ENCODE peak calls at places on chromosomes 3 and 15, in eight cellular contexts. T, N, A, Y, G, Q, W and P are unnamed samples. For H3K4me1, the result is how much of the 10 kb centered on the place peaks cover.

GRCh38 chr3:100402150-100402706 is 889 bp downstream of the LNP1 start:
- DNase-seq in W (peak), N (no peak), G (no peak), Y (no peak), T (no peak), A (no peak), Q (no peak), P (no peak)

GRCh38 chr3:50248387-50248786 is 12.4 kb downstream of the GNAI2 start:
- DNase-seq in A (peak), N (no peak), G (no peak), W (no peak), T (no peak), Y (no peak), Q (peak), P (no peak)

GRCh38 chr15:74829991-74830390 is 3.6 kb downstream of the CPLX3 start:
- DNase-seq in G (no peak), T (no peak), A (no peak), N (no peak), Y (no peak), W (no peak), Q (no peak), P (no peak)

GRCh38 chr3:50430950-50431435 is 71.7 kb upstream of the TMEM115 start:
- DNase-seq in T (no peak), A (no peak), Y (no peak), N (no peak), W (no peak), G (no peak), Q (no peak), P (no peak)

GRCh38 chr3:135982922-135983581 is 17.5 kb downstream of the PPP2R3A start:
- DNase-seq in Q (no peak), N (no peak), G (no peak), T (no peak), A (no peak), W (peak), Y (no peak), P (no peak)

GRCh38 chr15:70717237-70717793 is 46.0 kb downstream of the UACA start:
- DNase-seq in T (no peak), A (no peak), Q (no peak), N (no peak), G (no peak), W (peak), Y (no peak), P (peak)

GRCh38 chr15:33194237-33194636 is 277 bp downstream of the FMN1 start:
- DNase-seq in G (no peak), A (peak), Q (no peak), N (no peak), W (no peak), Y (no peak), T (peak), P (no peak)

GRCh38 chr3:45123030-45123429 is 23.1 kb downstream of the CDCP1 start:
- DNase-seq in N (no peak), Q (no peak), Y (no peak), G (peak), T (no peak), A (no peak), W (peak), P (no peak)

GRCh38 chr3:193822492-193823220 is 229.6 kb downstream of the OPA1 start:
- DNase-seq in W (no peak), G (no peak), Y (no peak), Q (no peak), N (no peak), A (no peak), T (no peak), P (no peak)

GRCh38 chr3:168047190-168047795 is 48.4 kb downstream of the GOLIM4 start:
- DNase-seq in G (peak), Q (no peak), W (peak), A (no peak), Y (peak), N (no peak), T (peak), P (peak)

GRCh38 chr3:18066899-18067582 is 324.6 kb upstream of the TBC1D5 start:
- DNase-seq in G (no peak), Y (no peak), A (no peak), T (no peak), N (no peak), Q (no peak), W (no peak), P (no peak)

GRCh38 chr3:170713648-170714047 is 127.8 kb upstream of the SLC7A14 start:
- DNase-seq in N (no peak), T (no peak), A (no peak), G (no peak), Q (no peak), Y (no peak), W (no peak), P (no peak)

GRCh38 chr3:13143381-13144004 is 70.3 kb upstream of the IQSEC1 start:
- DNase-seq in G (no peak), Q (peak), T (peak), Y (no peak), N (no peak), A (peak), W (no peak), P (no peak)

GRCh38 chr3:4358273-4358672 is 55.1 kb downstream of the SETMAR start:
- DNase-seq in T (no peak), W (peak), A (no peak), Y (no peak), G (no peak), Q (no peak), N (no peak), P (no peak)

GRCh38 chr3:194301730-194302129 is 49.4 kb downstream of the CPN2 start:
- DNase-seq in Q (no peak), A (no peak), T (no peak), G (no peak), W (no peak), N (no peak), Y (no peak), P (no peak)

GRCh38 chr3:13648060-13648743 is 99.3 kb downstream of the FBLN2 start:
- DNase-seq in A (peak), W (peak), Q (peak), Y (peak), N (peak), T (peak), G (peak), P (peak)

GRCh38 chr3:14605070-14605469 is 46.5 kb upstream of the CCDC174 start:
- DNase-seq in W (peak), N (no peak), A (no peak), Y (no peak), Q (no peak), G (no peak), T (no peak), P (no peak)

GRCh38 chr3:24502690-24503089 is 8.0 kb upstream of the THRB start:
- DNase-seq in G (no peak), W (no peak), T (peak), Q (no peak), A (no peak), Y (no peak), N (no peak), P (no peak)

GRCh38 chr15:62569460-62570404 is 404.6 kb upstream of the C2CD4B start:
- DNase-seq in A (no peak), Y (peak), Q (peak), G (peak), W (peak), T (no peak), N (peak), P (peak)

GRCh38 chr3:194325424-194326165 is 25.5 kb downstream of the CPN2 start:
- DNase-seq in T (no peak), Q (no peak), W (no peak), Y (no peak), N (no peak), A (no peak), G (no peak), P (no peak)

GRCh38 chr3:9098716-9099675 is 135.7 kb upstream of the RAD18 start:
- DNase-seq in A (no peak), N (no peak), T (no peak), G (no peak), Q (no peak), Y (peak), W (no peak), P (peak)

GRCh38 chr15:48176097-48176496 is 2.0 kb downstream of the MYEF2 start:
- DNase-seq in W (peak), A (no peak), G (no peak), Y (no peak), Q (no peak), N (no peak), T (no peak), P (no peak)

GRCh38 chr15:77546870-77547269 is 85.8 kb downstream of the LINGO1 start:
- DNase-seq in G (no peak), Y (no peak), W (no peak), N (no peak), Q (no peak), A (no peak), T (no peak), P (no peak)

GRCh38 chr3:126459111-126459762 is 16.5 kb downstream of the ZXDC start:
- DNase-seq in T (no peak), W (no peak), A (peak), G (no peak), N (no peak), Q (no peak), Y (peak), P (no peak)

GRCh38 chr3:170475091-170475705 is 56.5 kb downstream of the CLDN11 start:
- DNase-seq in Q (no peak), G (no peak), T (no peak), Y (no peak), A (no peak), N (no peak), W (peak), P (no peak)

GRCh38 chr15:51878446-51879386 is 49.3 kb downstream of the TMOD3 start:
- DNase-seq in W (peak), G (no peak), N (no peak), Q (no peak), A (no peak), T (peak), Y (no peak), P (no peak)

GRCh38 chr3:1775321-1775720 is 323.3 kb upstream of the CNTN4 start:
- DNase-seq in Y (no peak), T (no peak), N (no peak), Q (no peak), G (no peak), A (no peak), W (no peak), P (no peak)

GRCh38 chr15:70348581-70349344 is 251.0 kb upstream of the TLE3 start:
- DNase-seq in Y (peak), T (no peak), Q (peak), A (no peak), N (peak), G (no peak), W (no peak), P (peak)

GRCh38 chr3:18440053-18440768 is 15.1 kb upstream of the SATB1 start:
- DNase-seq in Q (no peak), W (peak), T (no peak), A (no peak), Y (no peak), G (no peak), N (no peak), P (no peak)

GRCh38 chr3:160735801-160736200 is 20.2 kb upstream of the PPM1L start:
- DNase-seq in T (no peak), N (no peak), G (no peak), W (no peak), A (no peak), Q (no peak), Y (no peak), P (no peak)

GRCh38 chr3:196207833-196208607 is 3.2 kb downstream of the ZDHHC19 start:
- DNase-seq in T (peak), Y (peak), N (peak), W (no peak), Q (peak), G (peak), A (peak), P (no peak)

GRCh38 chr15:89858661-89859458 is 34.9 kb downstream of the AP3S2 start:
- DNase-seq in A (no peak), T (no peak), W (no peak), G (no peak), Q (no peak), N (no peak), Y (no peak), P (no peak)
- H3K4me1 ChIP-seq in A (under half), T (under half), W (under half), G (under half), Q (half or more), N (under half), Y (under half), P (under half)

DNA sequence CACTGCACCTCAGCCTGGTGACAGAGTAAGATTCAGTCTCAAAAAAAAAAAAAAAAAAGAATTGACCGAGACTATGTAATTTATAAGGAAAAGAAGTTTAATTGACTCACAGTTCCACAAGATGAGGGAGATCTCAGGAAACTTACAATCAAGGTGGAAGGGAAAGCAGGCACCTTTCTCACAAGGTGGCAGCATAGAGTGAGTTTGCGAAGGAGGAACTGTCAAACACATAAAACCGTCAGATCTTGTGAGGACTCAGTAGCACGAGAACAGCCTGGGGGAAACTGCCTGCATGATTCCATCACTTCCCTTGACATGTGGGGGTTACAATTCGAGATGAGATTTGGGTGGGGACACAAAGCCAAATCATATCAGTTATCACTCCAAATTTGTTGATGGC is 380.9 kb downstream of the EDEM1 start:
- DNase-seq in Y (no peak), A (no peak), Q (peak), G (no peak), T (no peak), W (no peak), N (no peak), P (no peak)
- TF ChIP-seq CTCF in Y (no peak), A (no peak), Q (peak), G (peak), T (peak), W (no peak), N (no peak), P (no peak)

DNA sequence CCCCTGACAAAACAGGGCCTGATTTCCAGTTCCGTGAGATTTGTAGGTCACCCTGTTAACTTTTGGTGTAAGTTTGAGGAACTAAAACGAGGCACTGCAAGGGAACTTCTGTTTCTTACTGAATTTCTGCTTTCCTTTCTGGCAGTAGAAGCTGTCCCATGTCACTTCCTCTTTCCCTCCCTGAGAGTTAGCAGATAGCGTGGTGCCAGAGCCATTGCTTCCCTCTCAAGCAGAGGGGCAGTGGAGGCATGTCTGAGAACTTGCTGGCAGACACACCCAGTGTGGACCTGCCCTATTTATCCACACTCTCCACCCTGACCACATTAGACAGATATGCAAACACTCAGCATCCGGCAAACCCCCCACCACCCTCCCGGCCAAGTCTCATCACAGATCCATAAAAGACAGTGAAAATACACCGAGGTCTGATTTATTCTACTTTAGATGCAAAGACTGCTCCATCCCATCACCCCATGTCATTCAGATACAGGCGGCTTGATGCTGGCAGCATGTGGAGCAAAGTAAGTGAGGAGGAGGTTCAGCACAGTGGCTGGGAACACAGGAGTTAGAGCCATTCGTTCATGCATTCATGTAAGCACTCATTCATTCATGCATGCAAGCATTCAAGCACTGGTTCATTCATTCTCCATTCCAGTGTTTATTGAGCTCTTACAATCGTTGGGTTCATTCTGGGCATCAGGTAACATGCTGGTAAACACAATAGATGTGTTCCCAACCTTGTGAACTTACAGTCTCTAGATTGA is 324.7 kb downstream of the SHQ1 start:
- DNase-seq in N (peak), Q (peak), W (no peak), Y (peak), G (no peak), T (no peak), A (peak), P (peak)
- TF ChIP-seq POLR2A in N (no peak), Q (no peak), W (no peak), Y (no peak), G (no peak), T (no peak), A (no peak), P (no peak)

DNA sequence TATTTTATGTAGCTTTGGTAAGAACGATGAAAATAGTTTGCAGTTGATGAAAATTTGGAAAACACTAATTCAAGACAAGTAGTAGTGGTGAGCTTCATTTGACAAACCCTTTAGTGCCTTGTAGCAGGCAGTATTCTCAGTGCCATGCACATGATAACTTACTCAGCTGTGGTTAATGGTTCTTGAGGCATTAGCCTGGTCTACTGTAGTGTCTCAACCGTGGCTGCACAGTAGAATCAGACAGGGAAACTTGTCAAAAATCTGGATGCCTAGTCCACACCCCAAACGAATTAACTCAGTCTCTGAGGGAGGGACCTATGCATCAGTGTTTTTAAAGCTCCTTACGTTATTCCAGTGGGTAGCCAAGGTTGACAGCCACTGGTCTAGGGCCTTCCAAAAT is 45.4 kb downstream of the PSMD6 start:
- DNase-seq in Q (no peak), N (no peak), A (no peak), W (no peak), T (no peak), Y (no peak), G (no peak), P (no peak)
- H3K4me1 ChIP-seq in Q (under half), N (half or more), A (half or more), W (under half), T (under half), Y (under half), G (under half), P (under half)